ENCODE peak calls at places on chromosomes 7 and 10, in five cellular contexts. G, W, B, Y and U are unnamed samples.

GRCh38 chr7:27364344-27364758 is 121.7 kb downstream of the EVX1 start:
- DNase-seq in Y (peak), B (peak), W (peak), G (no peak), U (no peak)

GRCh38 chr7:157703131-157703530 is 366.3 kb downstream of the DNAJB6 start:
- DNase-seq in W (peak), G (no peak), Y (no peak), B (no peak), U (no peak)

GRCh38 chr10:132274581-132274980 is 33.2 kb downstream of the STK32C start:
- DNase-seq in B (no peak), G (no peak), Y (no peak), W (no peak), U (no peak)

GRCh38 chr10:230758-231157 is 95.5 kb downstream of the ZMYND11 start:
- DNase-seq in W (no peak), G (no peak), Y (no peak), B (no peak), U (no peak)

GRCh38 chr7:14639329-14639728 is 263.2 kb downstream of the DGKB start:
- DNase-seq in G (no peak), B (no peak), W (no peak), Y (no peak), U (no peak)

GRCh38 chr10:91885362-91886079 is 23.8 kb downstream of the FGFBP3 start:
- DNase-seq in B (no peak), G (no peak), W (no peak), Y (no peak), U (no peak)

GRCh38 chr10:114404171-114405010 is at the start of gene AFAP1L2:
- DNase-seq in G (no peak), W (peak), Y (no peak), B (no peak), U (peak)

GRCh38 chr10:12633776-12634390 is 284.5 kb downstream of the CAMK1D start:
- DNase-seq in W (no peak), B (no peak), G (no peak), Y (no peak), U (no peak)

GRCh38 chr7:417625-417889 is 102.1 kb downstream of the PDGFA start:
- DNase-seq in W (peak), B (no peak), G (no peak), Y (no peak), U (no peak)

GRCh38 chr7:146116452-146117219 is at the start of gene CNTNAP2:
- DNase-seq in W (no peak), B (peak), Y (peak), G (no peak), U (no peak)

GRCh38 chr7:11792122-11792521 is 39.9 kb downstream of the THSD7A start:
- DNase-seq in B (no peak), Y (no peak), W (no peak), G (no peak), U (no peak)

GRCh38 chr7:45074738-45075644 is 13.8 kb downstream of the NACAD start:
- DNase-seq in G (no peak), Y (no peak), W (no peak), B (no peak), U (no peak)

GRCh38 chr7:157524731-157525130 is 187.9 kb downstream of the DNAJB6 start:
- DNase-seq in G (no peak), Y (no peak), W (no peak), B (no peak), U (no peak)

GRCh38 chr10:103859161-103860141 is 4.1 kb upstream of the SH3PXD2A start:
- DNase-seq in B (peak), Y (peak), W (peak), G (peak), U (peak)

GRCh38 chr7:5045558-5046396 is at the start of gene RBAK:
- DNase-seq in B (peak), G (peak), Y (peak), W (peak), U (peak)

GRCh38 chr10:104322416-104322782 is 15.9 kb downstream of the ITPRIP start:
- DNase-seq in B (no peak), W (peak), Y (peak), G (no peak), U (no peak)

GRCh38 chr10:47024046-47024322 is 112.8 kb downstream of the PTPN20 start:
- DNase-seq in B (no peak), W (no peak), Y (no peak), G (no peak), U (no peak)

GRCh38 chr10:29315814-29316213 is 26.9 kb downstream of the LYZL1 start:
- DNase-seq in Y (no peak), B (no peak), W (no peak), G (no peak), U (no peak)

GRCh38 chr7:22586806-22587180 is 86.8 kb upstream of the STEAP1B start:
- DNase-seq in B (peak), G (no peak), Y (peak), W (no peak), U (no peak)

GRCh38 chr7:32586291-32587221 is 91.3 kb downstream of the AVL9 start:
- DNase-seq in G (no peak), W (no peak), B (peak), Y (peak), U (no peak)

GRCh38 chr7:99844354-99844753 is 16.5 kb downstream of the CYP3A43 start:
- DNase-seq in B (no peak), W (no peak), G (no peak), Y (no peak), U (no peak)

GRCh38 chr10:131219584-131219886 is 92.0 kb downstream of the TCERG1L start:
- DNase-seq in B (no peak), Y (no peak), G (no peak), W (no peak), U (no peak)

GRCh38 chr10:27285093-27285492 is 44.5 kb upstream of the ACBD5 start:
- DNase-seq in G (no peak), Y (peak), B (no peak), W (no peak), U (no peak)

GRCh38 chr7:131385039-131385605 is 57.4 kb downstream of the MKLN1 start:
- DNase-seq in G (no peak), W (no peak), B (peak), Y (peak), U (no peak)

GRCh38 chr7:111953611-111954010 is 252.6 kb downstream of the DOCK4 start:
- DNase-seq in Y (no peak), G (no peak), B (peak), W (no peak), U (no peak)